ENCODE peak calls at places on chromosomes 11 and 22, in five cellular contexts. One of them, this sample, is unnamed.

GRCh38 chr11:64304316-64305072 is 830 bp upstream of the ESRRA start:
- DNase-seq in adrenal gland: peak; percentile 97
- DNase-seq in ascending aorta: peak; percentile 73
- DNase-seq in tibial artery: peak; percentile 94
- DNase-seq in OCI-LY7: peak; percentile 95
- DNase-seq in this sample: peak; percentile 97

GRCh38 chr11:2991477-2992233 is 474 bp downstream of the NAP1L4 start:
- DNase-seq in adrenal gland: peak; percentile 62
- DNase-seq in ascending aorta: no peak
- DNase-seq in tibial artery: no peak
- DNase-seq in OCI-LY7: no peak
- DNase-seq in this sample: no peak

GRCh38 chr11:120211522-120212258 is 858 bp downstream of the OAF start:
- DNase-seq in adrenal gland: no peak
- DNase-seq in ascending aorta: no peak
- DNase-seq in tibial artery: no peak
- DNase-seq in OCI-LY7: no peak
- DNase-seq in this sample: no peak

GRCh38 chr11:121067453-121067852 is 33.6 kb upstream of the TECTA start:
- DNase-seq in adrenal gland: no peak
- DNase-seq in ascending aorta: no peak
- DNase-seq in tibial artery: no peak
- DNase-seq in OCI-LY7: no peak
- DNase-seq in this sample: no peak

GRCh38 chr11:114080219-114080618 is 20.7 kb downstream of the ZBTB16 start:
- DNase-seq in adrenal gland: no peak
- DNase-seq in ascending aorta: no peak
- DNase-seq in tibial artery: no peak
- DNase-seq in OCI-LY7: no peak
- DNase-seq in this sample: no peak

GRCh38 chr11:7749456-7749855 is 43.2 kb upstream of the OVCH2 start:
- DNase-seq in adrenal gland: no peak
- DNase-seq in ascending aorta: no peak
- DNase-seq in tibial artery: no peak
- DNase-seq in OCI-LY7: no peak
- DNase-seq in this sample: no peak

GRCh38 chr22:49303781-49304461 is 523.8 kb downstream of the BRD1 start:
- DNase-seq in adrenal gland: peak; percentile 30
- DNase-seq in ascending aorta: no peak
- DNase-seq in tibial artery: peak; percentile 40
- DNase-seq in OCI-LY7: no peak
- DNase-seq in this sample: no peak

GRCh38 chr11:109892321-109892794 is 200.8 kb upstream of the ZC3H12C start:
- DNase-seq in adrenal gland: no peak
- DNase-seq in ascending aorta: no peak
- DNase-seq in tibial artery: no peak
- DNase-seq in OCI-LY7: no peak
- DNase-seq in this sample: no peak

GRCh38 chr11:57527056-57527631 is 3.4 kb downstream of the TIMM10 start:
- DNase-seq in adrenal gland: peak; percentile 88
- DNase-seq in ascending aorta: no peak
- DNase-seq in tibial artery: peak; percentile 70
- DNase-seq in OCI-LY7: peak; percentile 75
- DNase-seq in this sample: peak; percentile 78

GRCh38 chr22:23509571-23510302 is 70.4 kb downstream of the IGLL1 start:
- DNase-seq in adrenal gland: no peak
- DNase-seq in ascending aorta: no peak
- DNase-seq in tibial artery: no peak
- DNase-seq in OCI-LY7: no peak
- DNase-seq in this sample: no peak
- H3K27ac ChIP-seq in adrenal gland: no peak overlapping the region
- H3K27ac ChIP-seq in ascending aorta: no peak overlapping the region
- H3K27ac ChIP-seq in tibial artery: no peak overlapping the region
- H3K27ac ChIP-seq in OCI-LY7: no peak overlapping the region
- H3K27ac ChIP-seq in this sample: no peak overlapping the region

GRCh38 chr11:12216100-12216499 is 105.7 kb downstream of the MICAL2 start:
- DNase-seq in adrenal gland: no peak
- DNase-seq in ascending aorta: no peak
- DNase-seq in tibial artery: no peak
- DNase-seq in OCI-LY7: no peak
- DNase-seq in this sample: no peak

GRCh38 chr11:12214751-12215150 is 104.4 kb downstream of the MICAL2 start:
- DNase-seq in adrenal gland: no peak
- DNase-seq in ascending aorta: no peak
- DNase-seq in tibial artery: no peak
- DNase-seq in OCI-LY7: no peak
- DNase-seq in this sample: no peak

GRCh38 chr11:12213920-12214319 is 103.5 kb downstream of the MICAL2 start:
- DNase-seq in adrenal gland: no peak
- DNase-seq in ascending aorta: no peak
- DNase-seq in tibial artery: no peak
- DNase-seq in OCI-LY7: no peak
- DNase-seq in this sample: no peak

GRCh38 chr11:12216542-12217422 is 106.4 kb downstream of the MICAL2 start:
- DNase-seq in adrenal gland: no peak
- DNase-seq in ascending aorta: no peak
- DNase-seq in tibial artery: no peak
- DNase-seq in OCI-LY7: no peak
- DNase-seq in this sample: no peak

GRCh38 chr11:12215192-12215591 is 104.8 kb downstream of the MICAL2 start:
- DNase-seq in adrenal gland: no peak
- DNase-seq in ascending aorta: no peak
- DNase-seq in tibial artery: no peak
- DNase-seq in OCI-LY7: no peak
- DNase-seq in this sample: no peak
- H3K27ac ChIP-seq in adrenal gland: no peak overlapping the region
- H3K27ac ChIP-seq in ascending aorta: peak overlapping the region; percentile 94
- H3K27ac ChIP-seq in tibial artery: peak overlapping the region; percentile 75
- H3K27ac ChIP-seq in OCI-LY7: no peak overlapping the region
- H3K27ac ChIP-seq in this sample: no peak overlapping the region

GRCh38 chr11:19972637-19973036 is 187.6 kb downstream of the DBX1 start:
- DNase-seq in adrenal gland: no peak
- DNase-seq in ascending aorta: no peak
- DNase-seq in tibial artery: no peak
- DNase-seq in OCI-LY7: no peak
- DNase-seq in this sample: no peak
- H3K27ac ChIP-seq in adrenal gland: no peak overlapping the region
- H3K27ac ChIP-seq in ascending aorta: no peak overlapping the region
- H3K27ac ChIP-seq in tibial artery: no peak overlapping the region
- H3K27ac ChIP-seq in OCI-LY7: no peak overlapping the region
- H3K27ac ChIP-seq in this sample: no peak overlapping the region

GRCh38 chr11:128913806-128914205 is 22.6 kb downstream of the KCNJ5 start:
- DNase-seq in adrenal gland: no peak
- DNase-seq in ascending aorta: no peak
- DNase-seq in tibial artery: no peak
- DNase-seq in OCI-LY7: no peak
- DNase-seq in this sample: no peak
- H3K27ac ChIP-seq in adrenal gland: no peak overlapping the region
- H3K27ac ChIP-seq in ascending aorta: no peak overlapping the region
- H3K27ac ChIP-seq in tibial artery: no peak overlapping the region
- H3K27ac ChIP-seq in OCI-LY7: no peak overlapping the region
- H3K27ac ChIP-seq in this sample: no peak overlapping the region

DNA sequence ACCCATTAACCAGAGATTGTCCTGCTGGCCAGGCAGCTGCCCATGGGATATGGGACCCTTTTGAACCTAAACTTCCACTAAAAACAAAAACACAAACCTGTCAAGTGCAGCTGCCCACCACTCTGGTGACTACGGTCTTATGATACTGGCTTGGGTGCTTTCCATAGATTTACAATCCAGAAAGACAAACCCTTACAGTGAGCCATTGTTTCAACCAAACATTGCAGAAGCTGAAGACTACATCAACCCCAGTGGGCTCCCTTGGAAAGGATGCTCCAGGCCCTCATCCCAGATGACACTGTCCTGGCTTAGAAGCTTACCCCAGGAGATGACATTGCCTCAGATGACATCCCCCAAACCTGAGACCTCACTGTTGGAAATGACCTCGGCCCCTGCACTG is 56.9 kb upstream of the WNT11 start:
- DNase-seq in adrenal gland: no peak
- DNase-seq in ascending aorta: no peak
- DNase-seq in tibial artery: no peak
- DNase-seq in OCI-LY7: no peak
- DNase-seq in this sample: no peak
- H3K27ac ChIP-seq in adrenal gland: no peak overlapping the region
- H3K27ac ChIP-seq in ascending aorta: no peak overlapping the region
- H3K27ac ChIP-seq in tibial artery: no peak overlapping the region
- H3K27ac ChIP-seq in OCI-LY7: no peak overlapping the region
- H3K27ac ChIP-seq in this sample: no peak overlapping the region

GRCh38 chr11:8937159-8937558 is 4.4 kb upstream of the C11orf16 start:
- DNase-seq in adrenal gland: no peak
- DNase-seq in ascending aorta: no peak
- DNase-seq in tibial artery: no peak
- DNase-seq in OCI-LY7: no peak
- DNase-seq in this sample: no peak

GRCh38 chr11:8937659-8938058 is 4.9 kb upstream of the C11orf16 start:
- DNase-seq in adrenal gland: no peak
- DNase-seq in ascending aorta: no peak
- DNase-seq in tibial artery: no peak
- DNase-seq in OCI-LY7: no peak
- DNase-seq in this sample: no peak

GRCh38 chr11:8932564-8933180 is at the start of gene C11orf16:
- DNase-seq in adrenal gland: no peak
- DNase-seq in ascending aorta: no peak
- DNase-seq in tibial artery: no peak
- DNase-seq in OCI-LY7: no peak
- DNase-seq in this sample: no peak

GRCh38 chr11:8933931-8934330 is 1.2 kb upstream of the C11orf16 start:
- DNase-seq in adrenal gland: no peak
- DNase-seq in ascending aorta: no peak
- DNase-seq in tibial artery: no peak
- DNase-seq in OCI-LY7: no peak
- DNase-seq in this sample: no peak

DNA sequence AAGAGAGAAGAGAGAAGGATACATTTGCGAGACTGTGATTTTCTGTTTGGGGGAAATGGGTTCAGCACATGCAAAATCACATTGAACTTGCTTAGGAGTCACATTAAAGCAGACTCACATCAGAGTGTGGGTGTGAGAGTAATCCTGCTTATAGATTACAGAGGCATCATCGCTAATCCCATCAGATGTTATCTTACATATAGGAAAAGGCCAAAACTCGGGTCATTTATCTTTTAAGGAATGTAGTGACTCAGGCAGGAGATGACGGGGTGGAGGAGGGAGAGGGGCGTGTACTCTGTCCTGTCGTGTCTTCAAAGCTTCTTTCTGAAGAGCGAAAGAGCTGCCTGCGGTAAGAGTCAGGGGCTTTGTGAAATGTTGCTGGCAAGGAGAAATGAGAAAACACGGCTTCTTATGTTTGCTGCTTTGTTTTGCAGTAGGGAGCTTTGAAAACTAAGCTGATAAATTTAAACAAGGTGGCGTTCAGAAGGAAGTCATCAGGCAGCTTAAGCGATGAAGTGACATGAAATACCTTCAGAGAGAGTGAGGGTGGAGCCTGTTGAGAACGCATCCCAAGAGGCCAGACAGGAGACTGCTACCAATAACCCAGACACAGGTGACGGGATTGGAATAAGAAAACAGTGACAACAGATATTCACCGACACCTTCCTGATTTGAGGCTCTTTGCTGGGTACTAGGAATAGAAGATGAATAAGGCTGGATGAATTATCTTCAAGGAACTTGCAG is 2.2 kb upstream of the C11orf16 start:
- DNase-seq in adrenal gland: peak; percentile 71
- DNase-seq in ascending aorta: no peak
- DNase-seq in tibial artery: no peak
- DNase-seq in OCI-LY7: no peak
- DNase-seq in this sample: no peak
- H3K27ac ChIP-seq in adrenal gland: no peak overlapping the region
- H3K27ac ChIP-seq in ascending aorta: no peak overlapping the region
- H3K27ac ChIP-seq in tibial artery: no peak overlapping the region
- H3K27ac ChIP-seq in OCI-LY7: no peak overlapping the region
- H3K27ac ChIP-seq in this sample: no peak overlapping the region

DNA sequence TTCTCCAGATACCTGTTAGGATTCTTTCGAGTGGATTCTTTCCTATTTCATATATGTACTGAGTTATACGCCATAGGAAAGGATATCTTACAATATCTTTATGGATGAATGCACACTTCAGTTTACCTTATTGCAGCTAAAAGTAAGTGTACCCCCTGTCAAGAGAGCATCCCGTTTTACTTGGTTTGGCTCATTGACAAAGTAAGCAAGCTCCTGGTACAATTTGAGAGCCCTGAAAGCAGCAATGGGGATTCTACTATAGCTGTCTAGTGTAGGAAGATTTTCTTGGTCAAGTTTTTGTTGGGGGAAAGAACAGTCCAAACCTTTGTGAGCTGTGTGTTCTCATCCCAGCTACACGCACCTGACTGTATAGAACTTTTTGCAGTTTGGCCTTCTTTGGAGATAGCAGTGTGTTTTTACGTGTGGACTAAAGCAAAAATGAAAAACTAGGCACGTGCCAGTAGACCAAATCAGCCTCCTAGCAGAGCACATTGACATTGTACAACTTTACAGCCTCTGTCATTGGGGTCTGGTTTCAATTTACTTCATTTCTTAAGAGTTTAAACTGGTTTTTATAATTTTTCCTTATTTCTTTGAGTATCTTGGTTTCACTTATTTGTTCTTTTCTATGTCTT is 44.0 kb downstream of the PPP6R3 start:
- DNase-seq in adrenal gland: no peak
- DNase-seq in ascending aorta: no peak
- DNase-seq in tibial artery: no peak
- DNase-seq in OCI-LY7: no peak
- DNase-seq in this sample: no peak
- H3K27ac ChIP-seq in adrenal gland: no peak overlapping the region
- H3K27ac ChIP-seq in ascending aorta: no peak overlapping the region
- H3K27ac ChIP-seq in tibial artery: no peak overlapping the region
- H3K27ac ChIP-seq in OCI-LY7: no peak overlapping the region
- H3K27ac ChIP-seq in this sample: no peak overlapping the region

GRCh38 chr11:44765676-44766075 is 38.9 kb downstream of the TSPAN18 start:
- DNase-seq in adrenal gland: no peak
- DNase-seq in ascending aorta: no peak
- DNase-seq in tibial artery: no peak
- DNase-seq in OCI-LY7: no peak
- DNase-seq in this sample: no peak

GRCh38 chr11:44767421-44767820 is 40.7 kb downstream of the TSPAN18 start:
- DNase-seq in adrenal gland: peak; percentile 41
- DNase-seq in ascending aorta: no peak
- DNase-seq in tibial artery: no peak
- DNase-seq in OCI-LY7: no peak
- DNase-seq in this sample: no peak

GRCh38 chr11:44766972-44767278 is 40.2 kb downstream of the TSPAN18 start:
- DNase-seq in adrenal gland: peak; percentile 64
- DNase-seq in ascending aorta: no peak
- DNase-seq in tibial artery: peak; percentile 37
- DNase-seq in OCI-LY7: no peak
- DNase-seq in this sample: no peak

GRCh38 chr11:44765026-44765595 is 38.3 kb downstream of the TSPAN18 start:
- DNase-seq in adrenal gland: peak; percentile 46
- DNase-seq in ascending aorta: no peak
- DNase-seq in tibial artery: peak; percentile 32
- DNase-seq in OCI-LY7: no peak
- DNase-seq in this sample: no peak

GRCh38 chr11:44766112-44766971 is 39.6 kb downstream of the TSPAN18 start:
- DNase-seq in adrenal gland: peak; percentile 91
- DNase-seq in ascending aorta: peak; percentile 25
- DNase-seq in tibial artery: peak; percentile 85
- DNase-seq in OCI-LY7: no peak
- DNase-seq in this sample: no peak
- H3K27ac ChIP-seq in adrenal gland: peak overlapping the region; percentile 67
- H3K27ac ChIP-seq in ascending aorta: peak overlapping the region; percentile 91
- H3K27ac ChIP-seq in tibial artery: peak overlapping the region; percentile 82
- H3K27ac ChIP-seq in OCI-LY7: no peak overlapping the region
- H3K27ac ChIP-seq in this sample: peak overlapping the region; percentile 83